ENCODE peak calls at places on chromosomes 2 and 18, in five cellular contexts. K, Z, C, P and F are unnamed samples.

GRCh38 chr18:48923746-48924580 is 26.8 kb downstream of the SMAD7 start:
- DNase-seq in C (no peak), P (no peak), Z (no peak), K (no peak), F (no peak)

GRCh38 chr2:57575703-57576268 is 470.8 kb upstream of the VRK2 start:
- DNase-seq in Z (no peak), K (no peak), P (peak; percentile 42), C (no peak), F (no peak)

GRCh38 chr2:50546790-50547189 is 485.1 kb downstream of the NRXN1 start:
- DNase-seq in K (no peak), P (peak; percentile 79), C (no peak), Z (no peak), F (no peak)

GRCh38 chr18:8610442-8610801 is 1.2 kb downstream of the RAB12 start:
- DNase-seq in K (no peak), C (no peak), Z (no peak), P (peak; percentile 33), F (no peak)

GRCh38 chr2:16656784-16657391 is 8.7 kb downstream of the CYRIA start:
- DNase-seq in P (no peak), K (no peak), C (no peak), Z (no peak), F (no peak)

GRCh38 chr2:168698959-168699358 is 103.5 kb upstream of the NOSTRIN start:
- DNase-seq in Z (no peak), P (no peak), K (no peak), C (no peak), F (no peak)

GRCh38 chr2:241895732-241896641 is 26.5 kb downstream of the RTP5 start:
- DNase-seq in C (peak; percentile 39), K (peak; percentile 25), Z (peak; percentile 47), P (peak; percentile 34), F (peak; percentile 58)

GRCh38 chr18:2963048-2963447 is 49.9 kb downstream of the LPIN2 start:
- DNase-seq in P (no peak), K (no peak), Z (no peak), C (no peak), F (no peak)

DNA sequence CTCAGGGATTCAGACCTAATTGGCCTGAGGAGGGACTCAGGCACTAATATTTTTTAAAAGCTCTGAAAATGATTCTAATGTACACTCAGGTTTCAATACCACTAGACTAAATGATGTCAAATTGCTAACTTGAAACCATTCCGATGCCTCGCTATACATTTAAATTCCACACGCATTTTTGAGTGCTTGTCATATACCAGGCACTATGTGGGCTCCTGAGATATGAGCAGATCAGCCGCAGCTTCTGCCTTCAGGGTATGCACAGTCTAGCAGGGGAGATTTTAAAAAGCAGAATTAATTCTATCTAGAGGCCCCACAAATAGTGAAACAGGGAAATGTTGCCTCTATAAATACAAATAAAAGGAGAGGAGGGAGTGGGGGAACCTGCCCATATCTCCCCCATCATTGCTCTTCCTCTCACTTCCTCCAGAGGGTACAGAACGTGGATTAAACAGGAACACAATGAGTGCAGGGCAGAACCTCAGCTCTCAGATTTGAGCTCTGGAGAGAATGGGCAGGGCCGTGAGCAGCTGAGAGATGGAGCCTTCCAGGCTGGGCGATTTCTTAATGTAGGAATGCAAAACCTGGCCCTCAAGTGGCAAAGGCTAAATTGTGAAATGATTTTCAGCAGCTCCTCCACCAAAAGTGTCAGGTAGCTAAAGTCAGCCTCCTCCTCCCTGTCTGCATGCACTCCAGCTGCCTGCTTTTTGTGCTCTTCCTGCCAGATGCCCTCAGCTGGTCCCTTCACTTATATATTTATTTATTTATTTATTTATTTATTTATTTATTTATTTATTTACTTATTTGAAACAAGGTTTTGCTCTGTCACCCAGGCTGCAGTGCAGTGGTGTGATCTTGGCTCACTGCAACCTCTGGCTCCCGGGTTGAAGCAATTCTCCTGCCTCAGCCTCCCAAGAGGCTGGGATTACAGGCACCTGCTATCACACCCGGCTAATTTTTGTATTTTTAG is 24.6 kb upstream of the LBH start:
- DNase-seq in K (no peak), Z (no peak), C (no peak), P (peak; percentile 47), F (no peak)
- TF ChIP-seq CTCF in K (no peak), Z (no peak), C (no peak), P (no peak), F (no peak)

GRCh38 chr2:42168459-42169099 is 574 bp upstream of the EML4 start:
- DNase-seq in P (no peak), K (no peak), C (no peak), Z (no peak), F (no peak)
- TF ChIP-seq CTCF in P (no peak), K (no peak), C (no peak), Z (no peak), F (no peak)

DNA sequence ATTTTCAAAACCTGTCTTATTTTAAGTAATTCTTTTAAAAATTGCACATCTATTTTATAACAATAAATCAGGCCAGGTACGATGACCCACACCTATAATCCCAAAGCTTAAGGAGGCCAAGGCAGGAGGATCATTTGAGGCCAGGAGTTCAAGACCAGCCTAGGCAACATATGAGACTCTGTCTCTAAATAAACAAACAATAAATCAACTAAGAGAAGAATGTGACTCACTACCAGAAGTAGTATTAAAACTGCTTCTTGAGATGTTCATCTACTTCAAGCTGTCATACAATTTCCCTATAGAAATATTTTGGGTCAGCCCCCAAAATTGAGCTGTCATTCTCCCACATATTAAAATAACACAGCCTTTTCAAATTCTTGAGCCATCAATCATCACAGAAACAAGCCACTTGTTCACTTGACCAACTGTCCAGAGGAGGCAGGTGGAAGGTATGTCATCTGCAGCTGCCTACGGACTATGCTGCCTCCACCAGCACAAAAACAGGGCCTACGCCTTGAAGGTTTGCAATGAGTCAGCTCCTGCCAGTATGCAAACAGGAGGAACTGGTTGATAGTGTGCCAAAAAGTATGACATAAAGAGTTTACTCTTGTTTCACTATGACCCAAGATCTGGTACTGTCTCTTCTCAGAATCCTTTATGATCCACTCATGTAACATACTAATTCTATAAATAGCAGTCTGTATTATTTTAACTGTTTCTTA is 33.6 kb downstream of the KIDINS220 start:
- DNase-seq in P (peak; percentile 93), K (no peak), C (no peak), Z (no peak), F (no peak)
- TF ChIP-seq CTCF in P (no peak), K (no peak), C (no peak), Z (no peak), F (no peak)

DNA sequence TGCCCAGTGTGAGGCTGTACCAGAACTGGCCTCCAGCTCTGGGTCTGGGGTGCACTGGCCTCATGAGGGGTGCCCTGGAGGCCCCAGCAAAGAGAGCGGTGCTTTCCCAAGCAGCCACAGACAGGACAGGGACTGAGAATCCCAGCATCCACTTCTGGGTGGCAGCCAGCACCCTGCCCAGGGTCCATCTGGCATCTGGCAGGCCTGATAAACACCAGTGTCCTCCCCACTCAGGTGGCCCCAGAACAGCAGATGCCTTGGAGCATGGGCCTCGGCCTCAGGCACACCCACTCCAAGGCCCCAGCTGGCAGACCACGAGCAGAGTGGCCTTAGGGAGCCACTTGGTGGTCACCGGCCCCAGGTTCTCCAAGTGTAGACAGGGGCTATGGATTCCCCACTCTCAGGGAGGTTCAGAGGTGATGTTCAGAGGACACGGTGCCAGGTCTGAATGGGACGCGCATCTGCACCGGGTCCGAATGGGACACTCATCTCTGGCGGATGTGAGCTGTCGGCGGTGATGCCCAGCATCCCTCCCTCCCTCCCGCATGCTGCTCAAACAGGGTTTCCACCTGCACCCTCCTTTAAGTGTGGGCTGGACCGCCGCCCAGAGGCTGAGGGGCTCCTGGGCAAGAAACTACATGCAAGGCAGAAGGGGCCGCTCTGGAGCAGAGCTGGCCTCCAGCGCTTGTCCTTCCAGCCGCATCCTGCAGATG is 82.2 kb upstream of the GPC1 start:
- DNase-seq in Z (no peak), C (no peak), P (no peak), K (no peak), F (no peak)
- TF ChIP-seq CTCF in Z (no peak), C (no peak), P (no peak), K (no peak), F (no peak)